ENCODE peak calls at places on chromosomes 3 and 15, in five cellular contexts. T is fibroblast of gingiva, S is activated T-helper 1 cell treated with Interleukin-2 at 50 U/mL for 16 hours, Q is B cell, N is transverse colon. M is an unnamed sample.

GRCh38 chr3:119609301-119609700 is 11.6 kb downstream of the PLA1A start:
- DNase-seq in T (no peak), S (no peak), Q (no peak), N (no peak), M (no peak)

GRCh38 chr3:178714971-178715832 is 179.0 kb downstream of the KCNMB2 start:
- DNase-seq in T (peak; percentile 13), S (no peak), Q (no peak), N (no peak), M (no peak)

GRCh38 chr3:126081618-126082333 is 2.1 kb downstream of the SLC41A3 start:
- DNase-seq in T (peak; percentile 37), S (no peak), Q (peak; percentile 21), N (no peak), M (peak; percentile 58)

GRCh38 chr3:102827386-102827785 is 392.6 kb downstream of the ZPLD1 start:
- DNase-seq in T (no peak), S (no peak), Q (no peak), N (no peak), M (no peak)

GRCh38 chr15:63291507-63291906 is 14.1 kb downstream of the APH1B start:
- DNase-seq in T (peak; percentile 79), S (no peak), Q (no peak), N (no peak), M (no peak)

GRCh38 chr3:16329792-16330061 is 64.7 kb downstream of the OXNAD1 start:
- DNase-seq in T (no peak), S (no peak), Q (no peak), N (no peak), M (no peak)

GRCh38 chr15:74872702-74873035 is 496 bp downstream of the SCAMP2 start:
- DNase-seq in T (no peak), S (no peak), Q (no peak), N (no peak), M (no peak)

GRCh38 chr15:28109626-28110415 is 10.7 kb upstream of the OCA2 start:
- DNase-seq in T (no peak), S (no peak), Q (no peak), N (no peak), M (no peak)

GRCh38 chr15:90106522-90107117 is 4.4 kb upstream of the IDH2 start:
- DNase-seq in T (peak; percentile 55), S (no peak), Q (no peak), N (no peak), M (no peak)

GRCh38 chr3:37970802-37971201 is 19.8 kb upstream of the VILL start:
- DNase-seq in T (no peak), S (no peak), Q (no peak), N (no peak), M (no peak)

GRCh38 chr3:177676947-177677587 is 479.8 kb upstream of the TBL1XR1 start:
- DNase-seq in T (no peak), S (no peak), Q (no peak), N (peak; percentile 14), M (no peak)

GRCh38 chr3:30752961-30753360 is 141.5 kb downstream of the GADL1 start:
- DNase-seq in T (peak; percentile 62), S (no peak), Q (no peak), N (peak; percentile 41), M (peak; percentile 34)

GRCh38 chr15:38660726-38661125 is 96.1 kb upstream of the RASGRP1 start:
- DNase-seq in T (no peak), S (no peak), Q (no peak), N (no peak), M (no peak)

GRCh38 chr15:70245932-70246622 is 148.4 kb upstream of the TLE3 start:
- DNase-seq in T (no peak), S (no peak), Q (no peak), N (peak; percentile 38), M (peak; percentile 34)

GRCh38 chr15:31437686-31438085 is 111.1 kb downstream of the KLF13 start:
- DNase-seq in T (no peak), S (no peak), Q (peak; percentile 45), N (no peak), M (no peak)

GRCh38 chr3:52831500-52832301 is 1.2 kb upstream of the ITIH4 start:
- DNase-seq in T (peak; percentile 80), S (no peak), Q (no peak), N (peak; percentile 34), M (peak; percentile 54)

GRCh38 chr3:152270145-152270870 is 1.6 kb downstream of the MBNL1 start:
- DNase-seq in T (no peak), S (no peak), Q (no peak), N (no peak), M (no peak)

GRCh38 chr3:112303811-112304325 is 9.9 kb upstream of the SLC9C1 start:
- DNase-seq in T (no peak), S (no peak), Q (peak; percentile 68), N (no peak), M (no peak)

GRCh38 chr3:12449889-12450682 is 34.2 kb upstream of the TSEN2 start:
- DNase-seq in T (no peak), S (no peak), Q (no peak), N (no peak), M (no peak)

GRCh38 chr15:86197770-86198169 is 118.1 kb downstream of the AGBL1 start:
- DNase-seq in T (no peak), S (no peak), Q (no peak), N (no peak), M (no peak)